ENCODE peak calls at places on chromosomes 13 and 19, in four cellular contexts. One of them, this sample, is unnamed.

GRCh38 chr19:53960187-53960586 is 2.5 kb upstream of the CACNG8 start:
- DNase-seq in neuronal stem cell: no peak
- DNase-seq in stimulated activated CD4-positive, alpha-beta T cell treated with anti-CD3 and anti-CD28 coated beads, Interleukin-15, amount 100 ng/mL, for 1 hour: no peak
- DNase-seq in NCI-H446 treated with DMSO at 0.1 percent for 48 hours: no peak
- DNase-seq in this sample: no peak

GRCh38 chr19:50315773-50316448 is 13.3 kb downstream of the KCNC3 start:
- DNase-seq in neuronal stem cell: no peak
- DNase-seq in stimulated activated CD4-positive, alpha-beta T cell treated with anti-CD3 and anti-CD28 coated beads, Interleukin-15, amount 100 ng/mL, for 1 hour: no peak
- DNase-seq in NCI-H446 treated with DMSO at 0.1 percent for 48 hours: no peak
- DNase-seq in this sample: no peak

GRCh38 chr19:17264641-17264979 is at the start of gene USHBP1:
- DNase-seq in neuronal stem cell: no peak
- DNase-seq in stimulated activated CD4-positive, alpha-beta T cell treated with anti-CD3 and anti-CD28 coated beads, Interleukin-15, amount 100 ng/mL, for 1 hour: no peak
- DNase-seq in NCI-H446 treated with DMSO at 0.1 percent for 48 hours: no peak
- DNase-seq in this sample: no peak

GRCh38 chr13:67267136-67267535 is 37.0 kb upstream of the PCDH9 start:
- DNase-seq in neuronal stem cell: no peak
- DNase-seq in stimulated activated CD4-positive, alpha-beta T cell treated with anti-CD3 and anti-CD28 coated beads, Interleukin-15, amount 100 ng/mL, for 1 hour: no peak
- DNase-seq in NCI-H446 treated with DMSO at 0.1 percent for 48 hours: no peak
- DNase-seq in this sample: no peak

GRCh38 chr19:50478901-50479715 is 2.5 kb upstream of the GARIN5A start:
- DNase-seq in neuronal stem cell: no peak
- DNase-seq in stimulated activated CD4-positive, alpha-beta T cell treated with anti-CD3 and anti-CD28 coated beads, Interleukin-15, amount 100 ng/mL, for 1 hour: no peak
- DNase-seq in NCI-H446 treated with DMSO at 0.1 percent for 48 hours: no peak
- DNase-seq in this sample: peak

GRCh38 chr13:91126806-91127205 is 220.7 kb upstream of the MIR17HG start:
- DNase-seq in neuronal stem cell: no peak
- DNase-seq in stimulated activated CD4-positive, alpha-beta T cell treated with anti-CD3 and anti-CD28 coated beads, Interleukin-15, amount 100 ng/mL, for 1 hour: no peak
- DNase-seq in NCI-H446 treated with DMSO at 0.1 percent for 48 hours: no peak
- DNase-seq in this sample: no peak

GRCh38 chr13:105144936-105145335 is 1390.5 kb downstream of the EFNB2 start:
- DNase-seq in neuronal stem cell: no peak
- DNase-seq in stimulated activated CD4-positive, alpha-beta T cell treated with anti-CD3 and anti-CD28 coated beads, Interleukin-15, amount 100 ng/mL, for 1 hour: no peak
- DNase-seq in NCI-H446 treated with DMSO at 0.1 percent for 48 hours: no peak
- DNase-seq in this sample: no peak

GRCh38 chr19:10780368-10780767 is 55.6 kb downstream of the TMED1 start:
- DNase-seq in neuronal stem cell: no peak
- DNase-seq in stimulated activated CD4-positive, alpha-beta T cell treated with anti-CD3 and anti-CD28 coated beads, Interleukin-15, amount 100 ng/mL, for 1 hour: no peak
- DNase-seq in NCI-H446 treated with DMSO at 0.1 percent for 48 hours: no peak
- DNase-seq in this sample: no peak

GRCh38 chr13:53784331-53784730 is 755.7 kb downstream of the OLFM4 start:
- DNase-seq in neuronal stem cell: no peak
- DNase-seq in stimulated activated CD4-positive, alpha-beta T cell treated with anti-CD3 and anti-CD28 coated beads, Interleukin-15, amount 100 ng/mL, for 1 hour: no peak
- DNase-seq in NCI-H446 treated with DMSO at 0.1 percent for 48 hours: no peak
- DNase-seq in this sample: no peak

GRCh38 chr13:114118763-114119123 is 13.7 kb downstream of the RASA3 start:
- DNase-seq in neuronal stem cell: no peak
- DNase-seq in stimulated activated CD4-positive, alpha-beta T cell treated with anti-CD3 and anti-CD28 coated beads, Interleukin-15, amount 100 ng/mL, for 1 hour: no peak
- DNase-seq in NCI-H446 treated with DMSO at 0.1 percent for 48 hours: no peak
- DNase-seq in this sample: no peak

GRCh38 chr19:29520390-29520789 is 5.4 kb upstream of the VSTM2B start:
- DNase-seq in neuronal stem cell: no peak
- DNase-seq in stimulated activated CD4-positive, alpha-beta T cell treated with anti-CD3 and anti-CD28 coated beads, Interleukin-15, amount 100 ng/mL, for 1 hour: no peak
- DNase-seq in NCI-H446 treated with DMSO at 0.1 percent for 48 hours: no peak
- DNase-seq in this sample: no peak

GRCh38 chr19:15379083-15379995 is at the start of gene AKAP8:
- DNase-seq in neuronal stem cell: peak
- DNase-seq in stimulated activated CD4-positive, alpha-beta T cell treated with anti-CD3 and anti-CD28 coated beads, Interleukin-15, amount 100 ng/mL, for 1 hour: peak
- DNase-seq in NCI-H446 treated with DMSO at 0.1 percent for 48 hours: peak
- DNase-seq in this sample: peak

GRCh38 chr19:55340144-55340783 is 588 bp downstream of the KMT5C start:
- DNase-seq in neuronal stem cell: no peak
- DNase-seq in stimulated activated CD4-positive, alpha-beta T cell treated with anti-CD3 and anti-CD28 coated beads, Interleukin-15, amount 100 ng/mL, for 1 hour: no peak
- DNase-seq in NCI-H446 treated with DMSO at 0.1 percent for 48 hours: no peak
- DNase-seq in this sample: no peak

GRCh38 chr13:54449922-54450321 is 1421.3 kb downstream of the OLFM4 start:
- DNase-seq in neuronal stem cell: no peak
- DNase-seq in stimulated activated CD4-positive, alpha-beta T cell treated with anti-CD3 and anti-CD28 coated beads, Interleukin-15, amount 100 ng/mL, for 1 hour: no peak
- DNase-seq in NCI-H446 treated with DMSO at 0.1 percent for 48 hours: no peak
- DNase-seq in this sample: no peak

GRCh38 chr19:4357921-4358326 is 14.6 kb downstream of the MPND start:
- DNase-seq in neuronal stem cell: no peak
- DNase-seq in stimulated activated CD4-positive, alpha-beta T cell treated with anti-CD3 and anti-CD28 coated beads, Interleukin-15, amount 100 ng/mL, for 1 hour: no peak
- DNase-seq in NCI-H446 treated with DMSO at 0.1 percent for 48 hours: no peak
- DNase-seq in this sample: no peak

GRCh38 chr13:20497376-20497775 is 28.3 kb downstream of the CRYL1 start:
- DNase-seq in neuronal stem cell: no peak
- DNase-seq in stimulated activated CD4-positive, alpha-beta T cell treated with anti-CD3 and anti-CD28 coated beads, Interleukin-15, amount 100 ng/mL, for 1 hour: no peak
- DNase-seq in NCI-H446 treated with DMSO at 0.1 percent for 48 hours: no peak
- DNase-seq in this sample: no peak

This sample was measured in HAP-1.